ENCODE peak calls at places on chromosomes 12 and 14, in ten cellular contexts. H is OCI-LY7, E is PC-9, Q is osteoblast, N is H9, U is neural progenitor cell, X is astrocyte, D is hepatocyte, T is Karpas-422, Z is fibroblast of lung. J is an unnamed sample. For H3K4me1, H3K79me2 and H3K9me3, the result is how much of the 10 kb centered on the place peaks cover.

GRCh38 chr12:15364221-15365170 is 42.2 kb downstream of the PTPRO start:
- DNase-seq in D (no peak), N (no peak), U (no peak), Q (no peak), X (peak), H (no peak), E (peak), T (no peak), Z (peak), J (peak)

GRCh38 chr14:72104011-72104613 is 171.9 kb downstream of the RGS6 start:
- DNase-seq in Q (no peak), T (peak), Z (no peak), D (peak), U (peak), H (peak), X (no peak), N (peak), E (no peak), J (no peak)

GRCh38 chr14:90692061-90692460 is 124.2 kb downstream of the TTC7B start:
- DNase-seq in Z (no peak), T (no peak), E (no peak), Q (no peak), U (no peak), N (no peak), H (no peak), X (no peak), D (no peak), J (no peak)

GRCh38 chr14:60253649-60254048 is 4.6 kb downstream of the PPM1A start:
- DNase-seq in T (no peak), N (no peak), E (no peak), H (no peak), Z (no peak), U (no peak), Q (no peak), D (no peak), X (no peak), J (no peak)

GRCh38 chr12:24679135-24679534 is 269.8 kb downstream of the BCAT1 start:
- DNase-seq in X (peak), Z (peak), N (no peak), D (peak), H (no peak), E (no peak), Q (no peak), T (no peak), U (peak), J (no peak)

GRCh38 chr14:101859538-101859902 is 98.0 kb downstream of the PPP2R5C start:
- DNase-seq in U (no peak), D (no peak), X (no peak), Z (no peak), H (no peak), T (no peak), Q (no peak), N (no peak), E (no peak), J (no peak)

GRCh38 chr14:70640938-70641547 is 673 bp upstream of the TTC9 start:
- DNase-seq in Z (peak), T (peak), X (peak), H (peak), N (peak), U (no peak), E (peak), D (peak), Q (peak), J (peak)

GRCh38 chr14:35240233-35240632 is 51.9 kb upstream of the PSMA6 start:
- DNase-seq in Q (no peak), T (no peak), U (no peak), E (no peak), Z (no peak), D (no peak), X (no peak), H (no peak), N (no peak), J (no peak)

GRCh38 chr14:99734406-99735051 is 50.4 kb downstream of the CYP46A1 start:
- DNase-seq in N (peak), X (no peak), Z (no peak), D (no peak), T (no peak), Q (peak), U (no peak), E (no peak), H (no peak), J (no peak)

GRCh38 chr12:1591029-1591428 is 3.4 kb downstream of the FBXL14 start:
- DNase-seq in Z (peak), H (peak), T (no peak), N (no peak), U (peak), E (peak), D (peak), X (no peak), Q (peak), J (peak)

GRCh38 chr12:1590083-1590979 is 4.0 kb downstream of the FBXL14 start:
- DNase-seq in Q (peak), U (peak), T (no peak), D (no peak), Z (peak), E (peak), X (peak), N (peak), H (no peak), J (peak)

GRCh38 chr12:1587927-1588573 is 6.3 kb downstream of the FBXL14 start:
- DNase-seq in X (no peak), U (peak), E (no peak), Q (peak), D (no peak), H (no peak), N (no peak), T (no peak), Z (no peak), J (no peak)

GRCh38 chr12:1591543-1591942 is 2.8 kb downstream of the FBXL14 start:
- DNase-seq in Z (peak), E (no peak), H (no peak), N (no peak), U (no peak), Q (no peak), T (no peak), D (no peak), X (no peak), J (no peak)

DNA sequence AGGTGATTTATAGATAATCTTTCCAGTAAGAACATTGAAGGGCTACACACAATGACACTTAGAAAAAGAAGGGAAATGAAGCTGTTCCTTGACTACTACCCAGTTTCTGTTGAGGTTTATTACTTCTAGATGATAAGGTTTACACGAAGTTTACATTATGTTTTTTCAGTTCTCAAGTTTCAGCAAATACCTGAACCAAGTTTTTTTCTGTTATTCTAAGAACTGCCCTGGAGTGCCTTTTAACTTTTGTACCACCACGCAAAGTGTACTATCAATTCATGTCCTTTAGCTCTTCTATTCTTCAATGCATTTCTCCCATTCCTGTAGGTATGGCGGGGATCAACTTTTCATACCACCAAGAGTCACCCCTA is 5.8 kb downstream of the FBXL14 start:
- DNase-seq in D (no peak), X (no peak), T (no peak), N (no peak), U (no peak), H (no peak), E (no peak), Q (no peak), Z (no peak), J (no peak)
- H3K4me1 ChIP-seq in D (under half), X (half or more), T (under half), N (under half), U (half or more), H (under half), E (under half), Q (half or more), Z (under half), J (under half)

GRCh38 chr14:47675239-47675488 is 241 bp downstream of the MDGA2 start:
- DNase-seq in H (no peak), X (no peak), D (no peak), Z (no peak), E (no peak), N (no peak), U (peak), Q (peak), T (no peak), J (peak)

GRCh38 chr14:47674546-47675238 is 713 bp downstream of the MDGA2 start:
- DNase-seq in N (peak), Z (peak), Q (peak), X (no peak), E (no peak), D (peak), U (peak), T (no peak), H (no peak), J (no peak)

GRCh38 chr14:47678157-47678556 is 2.8 kb upstream of the MDGA2 start:
- DNase-seq in Z (no peak), X (no peak), H (no peak), U (no peak), Q (no peak), N (no peak), T (no peak), E (no peak), D (no peak), J (no peak)

GRCh38 chr14:47675489-47676300 is at the start of gene MDGA2:
- DNase-seq in E (no peak), T (no peak), H (no peak), U (peak), D (peak), Q (peak), Z (peak), N (peak), X (peak), J (peak)

GRCh38 chr14:47676301-47676617 is 854 bp upstream of the MDGA2 start:
- DNase-seq in N (no peak), Z (no peak), U (no peak), E (no peak), H (no peak), X (no peak), Q (no peak), T (no peak), D (no peak), J (no peak)
- H3K79me2 ChIP-seq in N (under half), Z (under half), U (under half), E (under half), H (under half), X (under half), Q (under half), T (under half), D (under half), J (under half)

GRCh38 chr12:46266382-46266791 is 2.5 kb downstream of the SLC38A1 start:
- DNase-seq in E (peak), N (no peak), Z (peak), T (peak), D (peak), H (peak), U (peak), Q (peak), X (peak), J (peak)

GRCh38 chr12:46264057-46264456 is 4.8 kb downstream of the SLC38A1 start:
- DNase-seq in Q (no peak), Z (peak), N (no peak), D (no peak), E (no peak), H (no peak), T (no peak), X (peak), U (no peak), J (peak)

GRCh38 chr12:46265734-46266133 is 3.1 kb downstream of the SLC38A1 start:
- DNase-seq in N (no peak), U (no peak), Q (no peak), X (no peak), H (no peak), D (no peak), T (no peak), E (no peak), Z (no peak), J (no peak)

GRCh38 chr12:46263140-46264017 is 5.5 kb downstream of the SLC38A1 start:
- DNase-seq in Q (no peak), N (no peak), D (no peak), X (no peak), Z (no peak), U (no peak), T (no peak), E (no peak), H (no peak), J (no peak)

DNA sequence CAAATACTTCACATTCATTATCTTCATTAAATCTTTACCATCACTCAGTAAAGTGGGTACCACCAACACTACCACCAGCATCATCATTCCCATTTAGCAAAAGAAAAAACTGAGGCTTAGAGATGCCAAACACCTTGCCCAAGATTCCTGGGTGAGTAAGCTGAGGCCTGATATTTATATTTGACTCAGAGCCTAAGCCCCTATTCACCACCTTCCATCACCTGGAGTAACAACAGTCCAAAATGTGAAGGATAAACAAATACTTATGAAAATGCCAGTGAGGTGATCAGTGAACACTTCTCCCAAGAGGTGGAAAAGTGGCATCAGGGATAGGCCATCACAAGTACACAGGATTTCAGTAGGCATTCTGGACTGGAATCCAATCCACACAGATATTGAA is 3.7 kb downstream of the SLC38A1 start:
- DNase-seq in N (no peak), H (no peak), D (no peak), T (no peak), Q (no peak), Z (no peak), U (no peak), E (no peak), X (no peak), J (no peak)
- H3K9me3 ChIP-seq in N (under half), H (under half), D (under half), T (under half), Q (under half), Z (under half), U (under half), E (under half), X (under half), J (under half)

DNA sequence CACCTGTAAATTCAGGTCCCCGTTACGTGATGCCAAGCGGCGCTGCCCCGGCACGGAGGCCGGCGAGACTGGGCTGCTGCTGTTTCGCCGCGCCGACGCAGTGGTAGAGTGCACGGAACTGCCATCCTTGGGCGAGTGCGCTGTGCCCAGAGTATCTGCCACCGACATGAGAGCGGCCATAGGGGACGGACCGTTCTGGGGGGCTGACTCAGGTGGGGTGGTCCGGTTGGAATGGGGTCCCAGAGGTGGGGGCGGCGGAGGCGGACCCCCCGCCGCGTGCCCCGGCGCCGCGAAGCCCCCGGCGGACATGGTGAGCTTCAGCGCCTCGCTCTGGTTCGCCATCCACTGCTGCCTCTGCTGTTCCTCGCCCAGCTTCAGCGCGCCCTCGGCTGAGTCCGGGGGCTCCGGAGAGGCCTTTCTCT is 2.8 kb downstream of the IRF2BPL start:
- DNase-seq in Z (no peak), T (no peak), D (no peak), E (no peak), U (peak), N (no peak), X (no peak), H (no peak), Q (peak), J (peak)
- H3K4me1 ChIP-seq in Z (under half), T (under half), D (under half), E (half or more), U (half or more), N (under half), X (under half), H (half or more), Q (under half), J (under half)